ENCODE peak calls at places on chromosomes 5 and 9, in eight cellular contexts. L, J, P, S, D, M, A and Z are unnamed samples.

GRCh38 chr9:16521868-16522381 is 348.5 kb downstream of the BNC2 start:
- DNase-seq in M (no peak), L (peak; percentile 42), D (peak; percentile 72), J (no peak), P (no peak), A (no peak), S (peak; percentile 30), Z (peak; percentile 83)

GRCh38 chr5:163993126-163993525 is 487.7 kb downstream of the MAT2B start:
- DNase-seq in D (no peak), J (no peak), A (no peak), L (no peak), M (no peak), P (peak; percentile 1), S (no peak), Z (no peak)

GRCh38 chr9:137316012-137316981 is 14.2 kb upstream of the NRARP start:
- DNase-seq in D (peak; percentile 64), P (peak; percentile 75), J (peak; percentile 86), M (peak; percentile 59), L (peak; percentile 63), S (peak; percentile 30), A (peak; percentile 53), Z (no peak)

GRCh38 chr5:132813599-132814440 is 718 bp downstream of the SOWAHA start:
- DNase-seq in M (peak; percentile 65), S (no peak), L (peak; percentile 59), A (no peak), P (peak; percentile 34), J (no peak), D (peak; percentile 63), Z (no peak)

GRCh38 chr9:93678199-93679019 is 102.0 kb downstream of the PHF2 start:
- DNase-seq in S (peak; percentile 12), P (no peak), A (peak; percentile 40), D (peak; percentile 50), M (peak; percentile 13), J (peak; percentile 53), L (peak; percentile 25), Z (no peak)

GRCh38 chr5:32163053-32163452 is 11.1 kb downstream of the GOLPH3 start:
- DNase-seq in J (no peak), A (no peak), D (no peak), S (no peak), L (no peak), P (no peak), M (no peak), Z (no peak)

GRCh38 chr9:133030317-133031129 is at the start of gene GTF3C5:
- DNase-seq in S (peak; percentile 94), D (peak; percentile 97), L (peak; percentile 95), A (peak; percentile 93), M (peak; percentile 93), P (peak; percentile 99), J (peak; percentile 96), Z (peak; percentile 100)

GRCh38 chr5:158796812-158797497 is 302.8 kb downstream of the EBF1 start:
- DNase-seq in L (no peak), M (no peak), P (no peak), J (no peak), D (no peak), S (no peak), A (no peak), Z (no peak)

GRCh38 chr5:171705036-171705435 is 80.6 kb upstream of the SMIM23 start:
- DNase-seq in M (no peak), D (no peak), P (no peak), S (no peak), J (no peak), A (no peak), L (no peak), Z (no peak)

GRCh38 chr5:149439899-149440655 is 61.0 kb upstream of the IL17B start:
- DNase-seq in J (no peak), A (no peak), P (peak; percentile 95), M (peak; percentile 76), D (no peak), L (no peak), S (no peak), Z (no peak)

GRCh38 chr5:89289604-89290003 is 406.6 kb upstream of the MEF2C start:
- DNase-seq in D (no peak), L (no peak), M (no peak), S (no peak), P (no peak), J (no peak), A (no peak), Z (no peak)

GRCh38 chr9:97772145-97772544 is 75.0 kb upstream of the XPA start:
- DNase-seq in A (no peak), P (no peak), S (no peak), D (no peak), M (no peak), L (no peak), J (no peak), Z (peak; percentile 47)

GRCh38 chr9:91177661-91178280 is 183.9 kb downstream of the AUH start:
- DNase-seq in L (no peak), M (peak; percentile 26), P (no peak), D (peak; percentile 59), J (no peak), A (no peak), S (no peak), Z (no peak)

GRCh38 chr5:157545911-157546310 is 29.7 kb downstream of the ADAM19 start:
- DNase-seq in D (no peak), J (no peak), S (no peak), P (no peak), A (no peak), M (no peak), L (no peak), Z (no peak)
- H3K27ac ChIP-seq in D (no peak overlapping the region), J (no peak overlapping the region), S (no peak overlapping the region), P (no peak overlapping the region), A (no peak overlapping the region), M (peak overlapping the region; percentile 86), L (no peak overlapping the region), Z (no peak overlapping the region)

GRCh38 chr9:95057121-95057520 is 260.4 kb downstream of the FANCC start:
- DNase-seq in S (no peak), P (no peak), A (no peak), M (no peak), D (no peak), L (no peak), J (no peak), Z (peak; percentile 75)

GRCh38 chr9:95055851-95056551 is 261.5 kb downstream of the FANCC start:
- DNase-seq in A (no peak), S (no peak), M (no peak), P (no peak), L (peak; percentile 73), J (no peak), D (no peak), Z (peak; percentile 97)

GRCh38 chr9:95055337-95055850 is 262.1 kb downstream of the FANCC start:
- DNase-seq in P (no peak), L (no peak), A (no peak), J (no peak), S (no peak), D (no peak), M (no peak), Z (no peak)

GRCh38 chr9:95049761-95050160 is 267.7 kb downstream of the FANCC start:
- DNase-seq in S (no peak), P (no peak), J (no peak), L (no peak), D (no peak), M (no peak), A (no peak), Z (no peak)

DNA sequence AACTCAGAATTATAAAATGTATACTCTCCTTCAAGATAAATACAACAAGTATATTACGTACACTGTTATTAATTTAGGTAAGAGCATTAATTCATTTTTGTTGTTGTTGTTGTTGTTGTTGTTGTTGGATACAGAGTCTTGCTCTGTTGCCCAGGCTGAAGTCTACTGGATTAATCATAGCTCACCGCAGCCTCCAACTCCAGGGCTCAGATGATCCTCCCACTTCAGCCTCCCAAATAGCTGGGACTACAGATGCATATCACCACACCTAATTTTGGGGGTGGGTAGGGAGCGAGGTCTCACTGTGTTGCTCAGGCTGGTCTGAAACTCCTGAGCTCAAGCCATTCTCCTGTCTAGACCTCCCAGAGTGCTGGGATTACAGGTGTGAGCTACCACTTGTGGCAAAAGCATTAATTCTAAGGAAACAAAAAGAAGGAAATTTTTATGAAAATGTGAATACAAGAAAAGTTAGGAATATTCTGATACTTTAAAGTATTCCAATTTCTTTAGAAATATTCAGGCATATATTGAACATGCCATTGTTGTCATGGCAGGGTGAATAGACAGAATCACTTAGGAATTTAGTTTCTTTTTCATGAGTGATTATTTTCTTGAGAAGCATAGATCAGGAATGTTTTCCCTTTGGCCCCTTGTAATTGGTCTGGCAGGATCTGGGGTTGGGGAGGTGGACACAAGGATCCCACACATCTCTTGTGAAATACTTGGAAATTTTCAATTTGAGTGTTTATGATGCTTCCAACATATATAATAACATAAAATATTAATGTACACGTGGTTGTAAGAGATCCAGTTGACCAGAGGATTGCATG is 263.7 kb downstream of the FANCC start:
- DNase-seq in A (no peak), J (no peak), L (no peak), M (no peak), D (no peak), P (no peak), S (no peak), Z (no peak)
- H3K4me3 ChIP-seq in A (no peak overlapping the region), J (no peak overlapping the region), L (peak overlapping the region; percentile 3), M (no peak overlapping the region), D (peak overlapping the region; percentile 67), P (peak overlapping the region; percentile 25), S (no peak overlapping the region), Z (no peak overlapping the region)

GRCh38 chr5:139686356-139686918 is 38.3 kb downstream of the CXXC5 start:
- DNase-seq in L (no peak), A (no peak), M (no peak), P (no peak), D (no peak), S (no peak), J (no peak), Z (no peak)
- H3K4me1 ChIP-seq in L (peaks cover 80% of the 10 kb centered on the region), A (peaks cover 66% of the 10 kb centered on the region), M (peaks cover 73% of the 10 kb centered on the region), P (peaks cover 38% of the 10 kb centered on the region), D (no peaks in the 10 kb centered on the region), S (peaks cover 26% of the 10 kb centered on the region), J (no peaks in the 10 kb centered on the region), Z (peaks cover 16% of the 10 kb centered on the region)

GRCh38 chr9:34218452-34218851 is 39.6 kb downstream of the UBAP1 start:
- DNase-seq in P (peak; percentile 49), S (no peak), M (no peak), D (no peak), J (no peak), A (no peak), L (no peak), Z (no peak)

GRCh38 chr9:34216325-34216724 is 37.5 kb downstream of the UBAP1 start:
- DNase-seq in M (no peak), P (no peak), D (no peak), A (no peak), L (no peak), S (no peak), J (no peak), Z (no peak)

GRCh38 chr9:34224349-34224748 is 45.5 kb downstream of the UBAP1 start:
- DNase-seq in J (no peak), P (no peak), A (no peak), S (no peak), D (peak; percentile 63), M (no peak), L (no peak), Z (no peak)

GRCh38 chr9:34219421-34219820 is 40.6 kb downstream of the UBAP1 start:
- DNase-seq in S (no peak), J (no peak), L (no peak), P (no peak), D (no peak), M (no peak), A (no peak), Z (no peak)

DNA sequence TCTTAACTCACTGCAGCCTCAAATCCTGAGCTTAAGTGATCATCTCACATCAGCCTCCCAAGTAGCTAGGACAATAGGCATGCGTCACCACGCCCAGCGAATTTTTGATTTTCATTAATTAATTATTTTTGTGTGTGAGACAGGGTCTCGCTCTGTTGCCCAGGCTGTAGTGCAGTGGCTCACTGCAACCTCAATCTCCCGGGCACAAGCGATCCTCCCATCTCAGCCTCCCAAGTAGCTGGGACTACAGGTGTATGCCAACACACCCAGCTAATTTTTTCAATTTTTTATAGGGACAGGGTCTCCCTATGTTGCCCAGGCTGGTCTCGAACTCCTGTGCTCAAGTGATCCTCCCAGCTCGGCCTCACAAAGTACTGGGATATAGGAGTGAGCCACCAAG is 41.4 kb downstream of the UBAP1 start:
- DNase-seq in J (no peak), P (no peak), L (no peak), M (no peak), D (no peak), S (no peak), A (no peak), Z (no peak)
- H3K27ac ChIP-seq in J (no peak overlapping the region), P (no peak overlapping the region), L (no peak overlapping the region), M (no peak overlapping the region), D (no peak overlapping the region), S (no peak overlapping the region), A (no peak overlapping the region), Z (no peak overlapping the region)